ENCODE peak calls at places on chromosomes 4 and X, in five cellular contexts. J is left lung, S is fibroblast of lung, X is A549, D is cardiac muscle cell. R is an unnamed sample.

GRCh38 chrX:97987979-97988378 is 1104.3 kb downstream of the RPA4 start:
- DNase-seq in J (no peak), S (no peak), X (no peak), D (no peak), R (no peak)

GRCh38 chrX:31071262-31071661 is 579 bp downstream of the FTHL17 start:
- DNase-seq in J (no peak), S (no peak), X (no peak), D (no peak), R (no peak)

GRCh38 chrX:40094900-40095587 is 2.7 kb downstream of the BCOR start:
- DNase-seq in J (no peak), S (no peak), X (no peak), D (no peak), R (no peak)

GRCh38 chr4:86898562-86898961 is 6.3 kb upstream of the C4orf36 start:
- DNase-seq in J (no peak), S (no peak), X (peak), D (no peak), R (no peak)

GRCh38 chrX:135396109-135396508 is 25.6 kb upstream of the SMIM10L2A start:
- DNase-seq in J (no peak), S (no peak), X (peak), D (no peak), R (no peak)

GRCh38 chr4:82842593-82842992 is 44.0 kb upstream of the SCD5 start:
- DNase-seq in J (no peak), S (peak), X (peak), D (peak), R (no peak)

GRCh38 chrX:63551856-63552255 is 200.7 kb upstream of the SPIN4 start:
- DNase-seq in J (no peak), S (no peak), X (no peak), D (no peak), R (no peak)

GRCh38 chrX:22325091-22325490 is 52.4 kb downstream of the CBLL2 start:
- DNase-seq in J (no peak), S (peak), X (no peak), D (peak), R (no peak)

GRCh38 chrX:53374222-53374820 is 48.1 kb downstream of the SMC1A start:
- DNase-seq in J (no peak), S (no peak), X (no peak), D (peak), R (no peak)

GRCh38 chrX:75156537-75156945 is 458 bp upstream of the ABCB7 start:
- DNase-seq in J (no peak), S (peak), X (peak), D (peak), R (no peak)

GRCh38 chr4:46385235-46385634 is 4.7 kb downstream of the GABRA2 start:
- DNase-seq in J (no peak), S (no peak), X (no peak), D (no peak), R (no peak)

DNA sequence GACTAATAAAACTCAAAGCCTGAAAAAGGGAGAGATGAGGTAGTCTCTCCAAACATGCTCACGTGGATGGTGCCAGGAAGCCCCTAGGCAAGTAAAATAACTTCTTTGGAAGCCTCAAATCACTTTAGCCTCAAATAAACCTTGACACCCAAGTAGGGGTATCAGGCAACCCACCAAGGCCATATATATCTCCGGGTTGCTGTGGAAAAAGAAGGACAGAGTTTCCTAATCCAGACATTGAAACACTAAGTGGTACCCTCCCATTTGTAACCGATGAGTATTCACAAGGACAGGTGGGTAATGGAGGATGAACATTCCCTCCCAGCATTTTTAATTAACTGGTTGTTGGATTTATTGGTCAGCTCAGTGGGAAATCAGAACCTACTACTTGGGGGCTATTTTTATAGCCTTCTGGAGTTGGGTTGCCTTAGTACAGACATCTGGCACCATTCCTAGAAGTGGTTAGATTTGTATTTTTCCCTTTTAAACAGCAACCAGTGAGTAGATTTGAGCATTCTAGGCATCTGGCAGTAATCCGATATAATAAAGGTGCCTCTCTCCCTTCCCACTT is 87.7 kb downstream of the GPC3 start:
- DNase-seq in J (no peak), S (peak), X (no peak), D (no peak), R (no peak)
- TF ChIP-seq CTCF in J (no peak), S (no peak), X (no peak), D (no peak), R (no peak)

DNA sequence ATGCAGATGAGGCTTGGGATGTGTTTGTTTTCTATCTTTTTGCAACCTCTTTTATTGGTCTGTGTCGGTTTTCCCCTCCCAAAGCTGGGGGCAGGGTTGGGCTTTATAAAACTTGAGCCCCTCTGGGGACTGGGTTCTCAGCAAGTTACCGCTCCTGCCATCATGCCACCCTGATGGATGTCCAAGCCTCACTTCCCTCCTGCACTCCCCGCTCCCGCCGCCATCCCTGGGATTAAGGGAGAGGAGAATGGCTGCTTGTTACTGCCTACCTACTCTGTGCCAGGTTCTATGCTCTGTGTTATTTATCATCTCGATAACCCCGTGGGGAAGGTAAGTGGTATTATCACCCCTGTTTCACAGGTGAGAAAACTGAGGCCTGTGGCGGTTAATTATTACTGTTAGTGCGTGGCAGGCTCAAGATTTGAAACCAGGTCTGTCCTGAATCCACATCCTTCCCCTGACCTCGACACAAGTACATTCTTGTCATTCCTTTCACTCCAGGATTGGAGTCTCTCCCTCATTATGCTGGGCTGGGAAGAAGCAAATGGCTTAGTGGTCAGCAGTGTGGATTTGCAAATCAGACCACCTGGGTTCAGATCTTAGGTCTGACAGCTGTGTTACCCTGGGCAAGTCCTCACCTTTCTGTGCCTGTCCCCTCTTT is 4.5 kb downstream of the UBA1 start:
- DNase-seq in J (no peak), S (no peak), X (no peak), D (peak), R (no peak)
- TF ChIP-seq CTCF in J (no peak), S (no peak), X (no peak), D (no peak), R (no peak)

DNA sequence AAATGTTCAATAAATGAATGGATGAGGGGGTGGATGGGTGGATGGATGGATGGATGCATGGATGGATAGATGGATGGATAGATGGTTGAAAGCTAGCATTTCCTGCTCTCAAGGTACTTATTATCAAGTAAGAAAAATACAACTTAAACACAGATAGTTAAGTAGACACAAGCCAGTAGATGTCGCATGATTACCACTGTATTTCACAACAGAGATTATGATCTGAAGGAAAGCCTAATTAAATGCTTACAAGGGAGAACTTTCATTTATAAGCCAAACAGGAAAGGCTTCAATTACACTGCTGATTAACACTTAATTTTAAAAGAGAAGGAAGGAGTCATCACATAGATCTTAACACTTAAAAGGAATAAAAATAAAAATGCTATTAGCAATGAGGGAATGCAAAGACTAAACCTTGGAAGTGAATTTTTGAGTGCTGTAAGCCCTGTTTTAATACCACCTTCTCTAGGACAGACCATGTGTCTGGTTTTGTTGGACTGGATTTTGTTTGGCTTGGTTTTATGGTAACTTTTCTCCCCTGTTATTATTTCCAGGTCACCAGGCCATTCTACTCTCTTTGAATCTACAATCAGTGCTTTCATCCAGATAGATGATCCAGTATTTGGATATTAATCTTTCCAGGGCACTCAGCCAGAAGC is 75.4 kb upstream of the SLC39A8 start:
- DNase-seq in J (no peak), S (peak), X (peak), D (no peak), R (no peak)
- TF ChIP-seq CTCF in J (no peak), S (no peak), X (peak), D (no peak), R (peak)

GRCh38 chrX:131405497-131405896 is 116.4 kb upstream of the IGSF1 start:
- DNase-seq in J (no peak), S (no peak), X (no peak), D (no peak), R (no peak)
- TF ChIP-seq CTCF in J (no peak), S (no peak), X (no peak), D (no peak), R (no peak)

DNA sequence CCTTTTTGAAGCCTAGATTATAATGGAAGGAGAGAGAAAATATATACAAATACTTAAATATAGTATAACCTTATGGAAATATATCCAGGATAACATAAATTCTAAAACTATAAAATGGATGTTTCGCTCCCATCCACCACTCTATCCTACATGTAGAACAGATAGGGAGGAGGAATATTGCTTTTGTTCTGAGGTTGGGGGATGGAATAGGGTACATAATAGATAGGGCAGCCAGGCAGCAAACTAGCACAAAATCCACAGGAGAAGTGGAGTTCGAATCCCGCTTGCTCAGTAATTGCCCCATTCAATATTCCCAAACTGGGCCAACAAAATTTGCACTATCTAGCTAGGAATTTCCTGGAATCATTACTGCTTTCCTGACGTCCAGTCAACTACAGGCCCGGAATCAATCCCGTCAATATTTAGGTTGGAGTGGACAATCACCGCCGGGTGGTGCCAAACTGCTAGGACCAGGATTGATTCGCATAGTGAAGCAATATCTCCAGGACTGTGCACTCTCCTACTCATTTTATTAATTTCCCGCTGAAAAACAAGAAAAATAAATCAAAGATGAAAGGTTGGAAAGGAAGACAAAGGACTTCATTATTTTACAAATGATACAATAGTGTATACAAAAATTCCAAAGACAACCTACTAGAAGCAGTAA is 40.4 kb upstream of the PAPSS1 start:
- DNase-seq in J (no peak), S (peak), X (peak), D (peak), R (no peak)
- TF ChIP-seq CTCF in J (no peak), S (peak), X (peak), D (peak), R (peak)